ENCODE peak calls at places on chromosomes 13 and 19, in five cellular contexts. A, T, O, F and L are unnamed samples. For H3K27me3, the result is how much of the 10 kb centered on the place peaks cover.

GRCh38 chr13:113209880-113210421 is 538 bp downstream of the CUL4A start:
- DNase-seq in A (peak), T (peak), O (peak), F (peak), L (peak)

GRCh38 chr19:42078538-42079275 is 2.7 kb downstream of the ZNF574 start:
- DNase-seq in A (no peak), T (no peak), O (no peak), F (no peak), L (no peak)

GRCh38 chr19:801861-802496 is 4.7 kb downstream of the PTBP1 start:
- DNase-seq in A (no peak), T (no peak), O (peak), F (no peak), L (no peak)

GRCh38 chr19:41945135-41945766 is 13.9 kb downstream of the RABAC1 start:
- DNase-seq in A (no peak), T (peak), O (no peak), F (peak), L (no peak)

GRCh38 chr13:94173312-94173854 is 306.1 kb downstream of the DCT start:
- DNase-seq in A (no peak), T (no peak), O (no peak), F (no peak), L (no peak)

GRCh38 chr19:10921909-10922637 is 6.4 kb downstream of the YIPF2 start:
- DNase-seq in A (no peak), T (no peak), O (no peak), F (no peak), L (no peak)

GRCh38 chr13:93948523-93948922 is 531.0 kb downstream of the DCT start:
- DNase-seq in A (no peak), T (no peak), O (no peak), F (no peak), L (no peak)

GRCh38 chr13:93547886-93548285 is 321.3 kb downstream of the GPC6 start:
- DNase-seq in A (no peak), T (no peak), O (no peak), F (no peak), L (no peak)

GRCh38 chr13:40336228-40337221 is 329.9 kb downstream of the FOXO1 start:
- DNase-seq in A (no peak), T (no peak), O (no peak), F (peak), L (no peak)

GRCh38 chr19:18393836-18394235 is 3.6 kb downstream of the LRRC25 start:
- DNase-seq in A (no peak), T (no peak), O (peak), F (no peak), L (peak)

GRCh38 chr13:101757446-101758039 is 305.1 kb downstream of the ITGBL1 start:
- DNase-seq in A (no peak), T (peak), O (peak), F (no peak), L (no peak)

GRCh38 chr13:38879278-38879677 is 111.4 kb downstream of the STOML3 start:
- DNase-seq in A (no peak), T (no peak), O (no peak), F (no peak), L (no peak)

GRCh38 chr13:50760751-50761150 is 82.7 kb downstream of the DLEU7 start:
- DNase-seq in A (no peak), T (no peak), O (peak), F (no peak), L (no peak)

GRCh38 chr13:46367622-46368327 is 19.3 kb downstream of the RUBCNL start:
- DNase-seq in A (no peak), T (no peak), O (peak), F (no peak), L (no peak)

GRCh38 chr13:59000770-59001169 is 1163.0 kb downstream of the DIAPH3 start:
- DNase-seq in A (no peak), T (no peak), O (no peak), F (no peak), L (no peak)

GRCh38 chr13:46062190-46062589 is 9.6 kb upstream of the ZC3H13 start:
- DNase-seq in A (no peak), T (no peak), O (peak), F (no peak), L (no peak)

GRCh38 chr13:39729161-39729560 is 73.7 kb downstream of the COG6 start:
- DNase-seq in A (no peak), T (no peak), O (peak), F (no peak), L (no peak)

GRCh38 chr19:17721821-17722220 is 2.5 kb downstream of the MAP1S start:
- DNase-seq in A (peak), T (no peak), O (no peak), F (no peak), L (peak)

GRCh38 chr13:81283062-81283461 is 942.1 kb upstream of the SPRY2 start:
- DNase-seq in A (no peak), T (no peak), O (no peak), F (no peak), L (no peak)

GRCh38 chr13:93398167-93398566 is 171.6 kb downstream of the GPC6 start:
- DNase-seq in A (no peak), T (no peak), O (peak), F (no peak), L (no peak)

GRCh38 chr13:111474136-111475002 is 153.9 kb downstream of the TEX29 start:
- DNase-seq in A (no peak), T (peak), O (peak), F (no peak), L (no peak)

GRCh38 chr13:103039183-103039582 is 27.0 kb downstream of the SLC10A2 start:
- DNase-seq in A (no peak), T (no peak), O (no peak), F (no peak), L (no peak)

GRCh38 chr19:47421244-47421786 is 2.0 kb upstream of the MEIS3 start:
- DNase-seq in A (no peak), T (no peak), O (no peak), F (no peak), L (no peak)

GRCh38 chr19:47417746-47418594 is 1.4 kb downstream of the MEIS3 start:
- DNase-seq in A (no peak), T (no peak), O (no peak), F (no peak), L (no peak)

GRCh38 chr19:47418595-47419036 is 711 bp downstream of the MEIS3 start:
- DNase-seq in A (no peak), T (no peak), O (no peak), F (no peak), L (no peak)

GRCh38 chr19:47419037-47419783 is at the start of gene MEIS3:
- DNase-seq in A (no peak), T (no peak), O (no peak), F (no peak), L (no peak)

DNA sequence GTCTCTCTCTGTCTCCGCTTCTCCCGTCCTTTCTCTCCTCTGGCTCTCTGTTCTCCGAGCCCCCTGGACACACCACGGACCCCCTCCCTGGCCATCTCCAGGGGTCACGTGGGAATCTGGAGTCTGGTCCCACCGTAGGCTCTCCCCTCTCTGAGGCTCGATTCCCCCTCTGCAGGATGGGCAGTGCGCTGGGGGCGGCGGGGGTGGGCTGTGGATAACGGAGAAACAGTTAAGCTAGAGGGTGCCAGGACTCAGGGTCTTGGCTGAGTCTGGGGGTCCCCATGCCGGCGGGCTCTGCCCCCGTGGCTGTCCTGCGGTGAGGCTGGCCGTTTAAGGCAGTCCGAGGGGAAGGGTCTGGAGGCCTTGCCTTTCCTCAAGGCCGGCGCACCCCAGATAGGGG is 462 bp upstream of the MEIS3 start:
- DNase-seq in A (no peak), T (no peak), O (no peak), F (no peak), L (no peak)
- H3K27me3 ChIP-seq in A (half or more), T (under half), O (under half), F (half or more), L (half or more)

DNA sequence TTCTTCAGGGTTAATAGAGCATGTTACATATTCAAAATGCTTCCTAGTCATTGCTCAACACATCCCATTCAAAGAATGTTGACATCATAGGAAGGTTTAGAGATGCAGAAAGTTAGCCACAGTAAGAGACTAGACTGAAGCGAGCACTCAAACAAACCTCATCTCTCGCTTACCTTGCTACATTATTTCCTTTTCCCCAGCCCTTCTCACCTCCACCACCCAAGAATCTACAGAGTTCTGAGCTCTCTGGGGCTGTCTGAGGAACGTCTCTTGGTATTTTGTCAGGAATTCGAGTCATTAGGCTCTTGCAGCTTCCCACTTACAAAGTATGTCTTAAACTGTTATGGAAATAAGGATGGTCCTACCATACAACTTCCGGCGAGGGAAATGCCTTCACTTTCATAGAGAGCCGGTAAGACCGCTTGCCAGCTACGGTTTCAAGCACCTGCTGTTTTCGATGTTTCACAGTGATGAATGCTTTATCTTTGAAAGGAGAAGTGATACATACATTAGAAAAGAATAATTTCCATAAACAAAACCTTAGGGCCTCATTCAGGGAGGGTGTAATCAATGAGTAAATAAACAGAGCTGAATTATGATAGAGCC is 65.1 kb downstream of the FLT1 start:
- DNase-seq in A (no peak), T (no peak), O (peak), F (no peak), L (no peak)
- H3K27me3 ChIP-seq in A (under half), T (under half), O (under half), F (under half), L (under half)

GRCh38 chr19:53981408-53981998 is 9.9 kb upstream of the CACNG6 start:
- DNase-seq in A (no peak), T (no peak), O (no peak), F (no peak), L (no peak)

GRCh38 chr19:53985863-53986262 is 5.6 kb upstream of the CACNG6 start:
- DNase-seq in A (no peak), T (no peak), O (no peak), F (no peak), L (no peak)

GRCh38 chr19:53982056-53982455 is 9.4 kb upstream of the CACNG6 start:
- DNase-seq in A (no peak), T (no peak), O (peak), F (no peak), L (no peak)

GRCh38 chr19:53982611-53983010 is 8.8 kb upstream of the CACNG6 start:
- DNase-seq in A (peak), T (no peak), O (peak), F (peak), L (peak)

DNA sequence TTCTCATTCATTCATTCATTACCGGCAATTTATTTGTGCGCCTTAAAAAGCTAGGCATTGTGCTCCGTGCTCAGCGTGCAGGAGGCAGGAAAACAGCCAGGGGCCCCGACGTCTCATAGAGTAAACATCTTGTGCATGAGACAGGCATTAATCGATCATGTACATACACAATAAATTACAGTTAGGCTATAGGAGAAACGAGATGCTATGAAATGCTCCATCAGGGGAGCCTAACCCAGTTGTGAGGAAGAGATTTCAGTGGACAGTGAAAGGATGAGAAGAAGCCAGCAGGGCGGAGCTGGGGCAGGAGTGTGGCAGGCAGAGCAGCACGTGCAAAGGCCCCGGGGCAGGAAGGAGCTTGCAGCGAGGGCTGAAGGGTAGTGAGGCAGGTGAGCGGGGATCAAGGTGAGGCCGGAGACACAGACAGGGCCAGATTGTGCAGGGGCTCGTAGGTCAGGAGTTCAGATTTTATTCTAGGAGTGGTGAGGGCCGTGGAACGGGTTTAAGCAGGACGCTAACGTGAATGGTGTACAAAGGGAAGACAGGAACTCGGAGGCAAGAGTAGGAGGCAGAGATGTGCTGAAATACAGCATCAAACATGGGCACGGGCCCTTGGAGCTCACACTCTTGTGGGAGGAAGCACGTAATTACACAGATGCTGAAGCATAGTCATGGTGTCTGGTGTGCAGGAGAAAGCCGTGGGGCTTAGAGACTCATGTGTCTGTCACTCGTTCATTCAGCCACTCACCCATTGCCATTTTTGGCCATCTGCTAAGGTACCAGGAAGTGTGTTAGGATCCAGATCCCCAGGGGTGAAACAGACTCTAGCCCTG is 7.8 kb upstream of the CACNG6 start:
- DNase-seq in A (no peak), T (no peak), O (no peak), F (no peak), L (no peak)
- H3K27me3 ChIP-seq in A (half or more), T (under half), O (under half), F (under half), L (half or more)

GRCh38 chr19:45879055-45879454 is 6.9 kb downstream of the IRF2BP1 start:
- DNase-seq in A (no peak), T (no peak), O (no peak), F (no peak), L (no peak)

GRCh38 chr19:45878043-45878794 is 7.7 kb downstream of the IRF2BP1 start:
- DNase-seq in A (no peak), T (no peak), O (no peak), F (peak), L (no peak)

GRCh38 chr19:45881082-45881908 is 4.6 kb downstream of the IRF2BP1 start:
- DNase-seq in A (no peak), T (no peak), O (no peak), F (peak), L (no peak)

GRCh38 chr19:45881909-45882528 is 3.9 kb downstream of the IRF2BP1 start:
- DNase-seq in A (no peak), T (no peak), O (no peak), F (peak), L (no peak)

DNA sequence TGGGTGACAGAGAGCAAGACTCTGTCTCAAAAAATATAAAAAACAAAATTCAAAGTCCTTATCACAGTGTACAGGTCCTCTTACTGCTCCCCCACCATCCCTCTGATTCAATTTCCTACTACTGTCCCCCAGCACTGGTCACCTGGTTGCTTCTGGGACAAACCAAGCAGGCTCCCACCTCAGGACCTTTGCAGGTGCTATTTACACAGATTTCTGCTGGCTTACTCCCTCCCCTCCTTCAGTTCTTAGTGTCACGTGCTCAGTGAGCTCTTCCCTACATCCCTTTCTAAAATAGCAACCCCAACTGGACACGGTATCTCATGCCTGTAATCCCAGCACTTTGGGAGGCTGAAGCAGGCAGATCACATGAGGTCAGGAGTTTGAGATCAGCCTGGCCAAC is 6.0 kb downstream of the IRF2BP1 start:
- DNase-seq in A (no peak), T (no peak), O (no peak), F (no peak), L (no peak)
- H3K27me3 ChIP-seq in A (under half), T (under half), O (under half), F (under half), L (under half)

DNA sequence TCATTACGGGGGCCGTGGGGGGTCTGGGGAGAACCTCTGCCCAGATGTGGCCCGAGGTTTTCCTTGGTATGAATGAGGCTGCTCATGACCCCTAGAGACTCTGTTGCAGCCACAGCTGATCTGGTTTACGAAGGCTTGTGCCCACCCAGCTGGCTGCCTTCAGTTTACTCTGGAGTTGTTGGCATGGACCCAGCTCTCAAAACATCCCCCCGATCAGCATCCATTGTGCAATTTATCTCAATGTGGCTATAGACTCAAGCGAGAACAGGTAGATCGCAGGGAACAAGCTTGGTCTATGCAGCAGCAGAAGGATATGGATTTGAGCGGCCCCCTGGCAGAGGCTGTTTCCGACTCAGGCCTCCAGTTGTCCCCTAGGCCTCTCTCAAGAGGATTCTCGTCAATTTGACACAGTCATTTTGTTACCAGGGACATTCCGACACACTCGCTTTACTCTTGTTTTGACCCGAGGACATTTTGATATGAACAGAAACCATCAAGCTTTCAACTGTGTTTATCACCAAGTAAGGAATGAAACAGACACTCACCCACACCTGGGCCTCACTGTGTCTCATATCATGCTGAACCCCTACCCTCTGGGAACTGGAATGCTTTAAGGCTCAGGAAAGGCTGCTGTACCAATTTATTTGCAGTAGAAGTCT is 161.5 kb downstream of the KATNAL1 start:
- DNase-seq in A (no peak), T (no peak), O (no peak), F (no peak), L (no peak)
- H3K27me3 ChIP-seq in A (under half), T (under half), O (under half), F (under half), L (under half)

GRCh38 chr19:13063461-13064091 is 39.1 kb downstream of the LYL1 start:
- DNase-seq in A (peak), T (no peak), O (no peak), F (no peak), L (peak)
- H3K27me3 ChIP-seq in A (under half), T (under half), O (half or more), F (under half), L (under half)

GRCh38 chr19:33683881-33684549 is 62.3 kb downstream of the CHST8 start:
- DNase-seq in A (peak), T (no peak), O (peak), F (no peak), L (no peak)
- H3K27me3 ChIP-seq in A (half or more), T (under half), O (under half), F (under half), L (half or more)